ENCODE peak calls at places on chromosomes 1 and 21, in six cellular contexts. One of them, this sample, is unnamed.

GRCh38 chr1:163170975-163171676 is 31.6 kb downstream of the RGS5 start:
- DNase-seq in fibroblast of lung: peak
- DNase-seq in transverse colon: no peak
- DNase-seq in HTR-8/SVneo: peak
- DNase-seq in HEK293T: peak
- DNase-seq in activated CD4-positive, alpha-beta T cell treated with anti-CD3 and anti-CD28 coated beads for 48 hours: no peak
- DNase-seq in this sample: no peak

GRCh38 chr1:233299450-233299849 is 3.9 kb upstream of the PCNX2 start:
- DNase-seq in fibroblast of lung: no peak
- DNase-seq in transverse colon: no peak
- DNase-seq in HTR-8/SVneo: no peak
- DNase-seq in HEK293T: no peak
- DNase-seq in activated CD4-positive, alpha-beta T cell treated with anti-CD3 and anti-CD28 coated beads for 48 hours: no peak
- DNase-seq in this sample: no peak

GRCh38 chr1:212432163-212432705 is 486 bp upstream of the NENF start:
- DNase-seq in fibroblast of lung: no peak
- DNase-seq in transverse colon: no peak
- DNase-seq in HTR-8/SVneo: no peak
- DNase-seq in HEK293T: no peak
- DNase-seq in activated CD4-positive, alpha-beta T cell treated with anti-CD3 and anti-CD28 coated beads for 48 hours: peak
- DNase-seq in this sample: no peak

GRCh38 chr1:56095924-56096655 is 483.3 kb downstream of the PLPP3 start:
- DNase-seq in fibroblast of lung: peak
- DNase-seq in transverse colon: peak
- DNase-seq in HTR-8/SVneo: no peak
- DNase-seq in HEK293T: no peak
- DNase-seq in activated CD4-positive, alpha-beta T cell treated with anti-CD3 and anti-CD28 coated beads for 48 hours: no peak
- DNase-seq in this sample: no peak

GRCh38 chr1:39398278-39399010 is 93.0 kb upstream of the BMP8A start:
- DNase-seq in fibroblast of lung: peak
- DNase-seq in transverse colon: peak
- DNase-seq in HTR-8/SVneo: peak
- DNase-seq in HEK293T: peak
- DNase-seq in activated CD4-positive, alpha-beta T cell treated with anti-CD3 and anti-CD28 coated beads for 48 hours: peak
- DNase-seq in this sample: peak

GRCh38 chr1:59389847-59390246 is 93.0 kb downstream of the FGGY start:
- DNase-seq in fibroblast of lung: no peak
- DNase-seq in transverse colon: no peak
- DNase-seq in HTR-8/SVneo: no peak
- DNase-seq in HEK293T: no peak
- DNase-seq in activated CD4-positive, alpha-beta T cell treated with anti-CD3 and anti-CD28 coated beads for 48 hours: no peak
- DNase-seq in this sample: no peak

GRCh38 chr1:209246660-209247059 is 336.9 kb upstream of the CAMK1G start:
- DNase-seq in fibroblast of lung: no peak
- DNase-seq in transverse colon: no peak
- DNase-seq in HTR-8/SVneo: peak
- DNase-seq in HEK293T: no peak
- DNase-seq in activated CD4-positive, alpha-beta T cell treated with anti-CD3 and anti-CD28 coated beads for 48 hours: no peak
- DNase-seq in this sample: no peak

GRCh38 chr1:240100351-240100750 is 8.7 kb downstream of the FMN2 start:
- DNase-seq in fibroblast of lung: no peak
- DNase-seq in transverse colon: no peak
- DNase-seq in HTR-8/SVneo: no peak
- DNase-seq in HEK293T: no peak
- DNase-seq in activated CD4-positive, alpha-beta T cell treated with anti-CD3 and anti-CD28 coated beads for 48 hours: no peak
- DNase-seq in this sample: no peak

GRCh38 chr21:45791562-45792418 is 148.3 kb downstream of the PCBP3 start:
- DNase-seq in fibroblast of lung: no peak
- DNase-seq in transverse colon: no peak
- DNase-seq in HTR-8/SVneo: no peak
- DNase-seq in HEK293T: no peak
- DNase-seq in activated CD4-positive, alpha-beta T cell treated with anti-CD3 and anti-CD28 coated beads for 48 hours: no peak
- DNase-seq in this sample: no peak

GRCh38 chr1:65398083-65398482 is 22.4 kb upstream of the LEPR start:
- DNase-seq in fibroblast of lung: no peak
- DNase-seq in transverse colon: no peak
- DNase-seq in HTR-8/SVneo: no peak
- DNase-seq in HEK293T: no peak
- DNase-seq in activated CD4-positive, alpha-beta T cell treated with anti-CD3 and anti-CD28 coated beads for 48 hours: no peak
- DNase-seq in this sample: no peak

GRCh38 chr1:96409689-96410088 is 311.9 kb upstream of the PTBP2 start:
- DNase-seq in fibroblast of lung: no peak
- DNase-seq in transverse colon: no peak
- DNase-seq in HTR-8/SVneo: no peak
- DNase-seq in HEK293T: no peak
- DNase-seq in activated CD4-positive, alpha-beta T cell treated with anti-CD3 and anti-CD28 coated beads for 48 hours: no peak
- DNase-seq in this sample: no peak

GRCh38 chr1:18373882-18374493 is 106.7 kb upstream of the KLHDC7A start:
- DNase-seq in fibroblast of lung: no peak
- DNase-seq in transverse colon: peak
- DNase-seq in HTR-8/SVneo: peak
- DNase-seq in HEK293T: peak
- DNase-seq in activated CD4-positive, alpha-beta T cell treated with anti-CD3 and anti-CD28 coated beads for 48 hours: peak
- DNase-seq in this sample: no peak

GRCh38 chr1:114215426-114215825 is 61.8 kb upstream of the SYT6 start:
- DNase-seq in fibroblast of lung: no peak
- DNase-seq in transverse colon: no peak
- DNase-seq in HTR-8/SVneo: no peak
- DNase-seq in HEK293T: no peak
- DNase-seq in activated CD4-positive, alpha-beta T cell treated with anti-CD3 and anti-CD28 coated beads for 48 hours: no peak
- DNase-seq in this sample: no peak

GRCh38 chr21:16932314-16932713 is 580.5 kb upstream of the CXADR start:
- DNase-seq in fibroblast of lung: no peak
- DNase-seq in transverse colon: no peak
- DNase-seq in HTR-8/SVneo: no peak
- DNase-seq in HEK293T: no peak
- DNase-seq in activated CD4-positive, alpha-beta T cell treated with anti-CD3 and anti-CD28 coated beads for 48 hours: no peak
- DNase-seq in this sample: no peak

GRCh38 chr1:85448358-85448757 is 16.6 kb downstream of the DDAH1 start:
- DNase-seq in fibroblast of lung: peak
- DNase-seq in transverse colon: no peak
- DNase-seq in HTR-8/SVneo: no peak
- DNase-seq in HEK293T: no peak
- DNase-seq in activated CD4-positive, alpha-beta T cell treated with anti-CD3 and anti-CD28 coated beads for 48 hours: no peak
- DNase-seq in this sample: no peak

GRCh38 chr21:45241357-45241756 is 46.3 kb downstream of the POFUT2 start:
- DNase-seq in fibroblast of lung: no peak
- DNase-seq in transverse colon: no peak
- DNase-seq in HTR-8/SVneo: no peak
- DNase-seq in HEK293T: no peak
- DNase-seq in activated CD4-positive, alpha-beta T cell treated with anti-CD3 and anti-CD28 coated beads for 48 hours: no peak
- DNase-seq in this sample: no peak

GRCh38 chr1:59707216-59707615 is 107.5 kb upstream of the HOOK1 start:
- DNase-seq in fibroblast of lung: peak
- DNase-seq in transverse colon: peak
- DNase-seq in HTR-8/SVneo: peak
- DNase-seq in HEK293T: no peak
- DNase-seq in activated CD4-positive, alpha-beta T cell treated with anti-CD3 and anti-CD28 coated beads for 48 hours: no peak
- DNase-seq in this sample: peak

GRCh38 chr1:43930168-43930948 is 3.2 kb upstream of the ARTN start:
- DNase-seq in fibroblast of lung: no peak
- DNase-seq in transverse colon: peak
- DNase-seq in HTR-8/SVneo: no peak
- DNase-seq in HEK293T: no peak
- DNase-seq in activated CD4-positive, alpha-beta T cell treated with anti-CD3 and anti-CD28 coated beads for 48 hours: peak
- DNase-seq in this sample: no peak

GRCh38 chr1:64517640-64518039 is 47.7 kb downstream of the CACHD1 start:
- DNase-seq in fibroblast of lung: no peak
- DNase-seq in transverse colon: no peak
- DNase-seq in HTR-8/SVneo: no peak
- DNase-seq in HEK293T: no peak
- DNase-seq in activated CD4-positive, alpha-beta T cell treated with anti-CD3 and anti-CD28 coated beads for 48 hours: no peak
- DNase-seq in this sample: no peak

GRCh38 chr1:37752583-37753471 is 12.1 kb downstream of the EPHA10 start:
- DNase-seq in fibroblast of lung: no peak
- DNase-seq in transverse colon: peak
- DNase-seq in HTR-8/SVneo: peak
- DNase-seq in HEK293T: peak
- DNase-seq in activated CD4-positive, alpha-beta T cell treated with anti-CD3 and anti-CD28 coated beads for 48 hours: peak
- DNase-seq in this sample: peak

GRCh38 chr1:58460469-58460868 is 86.1 kb downstream of the OMA1 start:
- DNase-seq in fibroblast of lung: peak
- DNase-seq in transverse colon: no peak
- DNase-seq in HTR-8/SVneo: peak
- DNase-seq in HEK293T: no peak
- DNase-seq in activated CD4-positive, alpha-beta T cell treated with anti-CD3 and anti-CD28 coated beads for 48 hours: peak
- DNase-seq in this sample: peak

GRCh38 chr1:35288761-35289160 is 20.3 kb downstream of the ZMYM4 start:
- DNase-seq in fibroblast of lung: peak
- DNase-seq in transverse colon: no peak
- DNase-seq in HTR-8/SVneo: no peak
- DNase-seq in HEK293T: no peak
- DNase-seq in activated CD4-positive, alpha-beta T cell treated with anti-CD3 and anti-CD28 coated beads for 48 hours: no peak
- DNase-seq in this sample: no peak

GRCh38 chr1:182453619-182454018 is 3.7 kb downstream of the RGSL1 start:
- DNase-seq in fibroblast of lung: no peak
- DNase-seq in transverse colon: no peak
- DNase-seq in HTR-8/SVneo: no peak
- DNase-seq in HEK293T: no peak
- DNase-seq in activated CD4-positive, alpha-beta T cell treated with anti-CD3 and anti-CD28 coated beads for 48 hours: no peak
- DNase-seq in this sample: no peak

GRCh38 chr1:161074676-161075368 is 5.1 kb upstream of the ARHGAP30 start:
- DNase-seq in fibroblast of lung: no peak
- DNase-seq in transverse colon: no peak
- DNase-seq in HTR-8/SVneo: no peak
- DNase-seq in HEK293T: no peak
- DNase-seq in activated CD4-positive, alpha-beta T cell treated with anti-CD3 and anti-CD28 coated beads for 48 hours: no peak
- DNase-seq in this sample: peak

GRCh38 chr1:61424382-61424781 is 300.6 kb downstream of the TM2D1 start:
- DNase-seq in fibroblast of lung: no peak
- DNase-seq in transverse colon: no peak
- DNase-seq in HTR-8/SVneo: no peak
- DNase-seq in HEK293T: no peak
- DNase-seq in activated CD4-positive, alpha-beta T cell treated with anti-CD3 and anti-CD28 coated beads for 48 hours: no peak
- DNase-seq in this sample: no peak

GRCh38 chr1:48572632-48573258 is 100.7 kb upstream of the SPATA6 start:
- DNase-seq in fibroblast of lung: peak
- DNase-seq in transverse colon: peak
- DNase-seq in HTR-8/SVneo: peak
- DNase-seq in HEK293T: peak
- DNase-seq in activated CD4-positive, alpha-beta T cell treated with anti-CD3 and anti-CD28 coated beads for 48 hours: peak
- DNase-seq in this sample: peak

GRCh38 chr1:174218983-174219382 is 59.7 kb downstream of the RABGAP1L start:
- DNase-seq in fibroblast of lung: no peak
- DNase-seq in transverse colon: no peak
- DNase-seq in HTR-8/SVneo: no peak
- DNase-seq in HEK293T: no peak
- DNase-seq in activated CD4-positive, alpha-beta T cell treated with anti-CD3 and anti-CD28 coated beads for 48 hours: no peak
- DNase-seq in this sample: no peak

GRCh38 chr21:46665566-46665965 is 30.1 kb downstream of the PRMT2 start:
- DNase-seq in fibroblast of lung: no peak
- DNase-seq in transverse colon: no peak
- DNase-seq in HTR-8/SVneo: no peak
- DNase-seq in HEK293T: no peak
- DNase-seq in activated CD4-positive, alpha-beta T cell treated with anti-CD3 and anti-CD28 coated beads for 48 hours: no peak
- DNase-seq in this sample: no peak

GRCh38 chr1:19044975-19045831 is 88.7 kb upstream of the IFFO2 start:
- DNase-seq in fibroblast of lung: no peak
- DNase-seq in transverse colon: no peak
- DNase-seq in HTR-8/SVneo: no peak
- DNase-seq in HEK293T: no peak
- DNase-seq in activated CD4-positive, alpha-beta T cell treated with anti-CD3 and anti-CD28 coated beads for 48 hours: no peak
- DNase-seq in this sample: no peak

GRCh38 chr1:184472117-184472516 is 85.3 kb downstream of the C1orf21 start:
- DNase-seq in fibroblast of lung: no peak
- DNase-seq in transverse colon: no peak
- DNase-seq in HTR-8/SVneo: no peak
- DNase-seq in HEK293T: no peak
- DNase-seq in activated CD4-positive, alpha-beta T cell treated with anti-CD3 and anti-CD28 coated beads for 48 hours: no peak
- DNase-seq in this sample: no peak

GRCh38 chr1:25821112-25821476 is 1.3 kb downstream of the MTFR1L start:
- DNase-seq in fibroblast of lung: no peak
- DNase-seq in transverse colon: no peak
- DNase-seq in HTR-8/SVneo: no peak
- DNase-seq in HEK293T: no peak
- DNase-seq in activated CD4-positive, alpha-beta T cell treated with anti-CD3 and anti-CD28 coated beads for 48 hours: no peak
- DNase-seq in this sample: no peak

GRCh38 chr1:151892190-151892589 is 17.1 kb downstream of the THEM4 start:
- DNase-seq in fibroblast of lung: no peak
- DNase-seq in transverse colon: no peak
- DNase-seq in HTR-8/SVneo: no peak
- DNase-seq in HEK293T: no peak
- DNase-seq in activated CD4-positive, alpha-beta T cell treated with anti-CD3 and anti-CD28 coated beads for 48 hours: no peak
- DNase-seq in this sample: no peak

GRCh38 chr1:8660455-8660854 is 157.0 kb downstream of the RERE start:
- DNase-seq in fibroblast of lung: peak
- DNase-seq in transverse colon: no peak
- DNase-seq in HTR-8/SVneo: peak
- DNase-seq in HEK293T: no peak
- DNase-seq in activated CD4-positive, alpha-beta T cell treated with anti-CD3 and anti-CD28 coated beads for 48 hours: no peak
- DNase-seq in this sample: peak

GRCh38 chr1:222096883-222097282 is 355.0 kb upstream of the DUSP10 start:
- DNase-seq in fibroblast of lung: no peak
- DNase-seq in transverse colon: no peak
- DNase-seq in HTR-8/SVneo: no peak
- DNase-seq in HEK293T: no peak
- DNase-seq in activated CD4-positive, alpha-beta T cell treated with anti-CD3 and anti-CD28 coated beads for 48 hours: no peak
- DNase-seq in this sample: no peak

This sample was measured in hepatocyte.